ENCODE peak calls at places on chromosomes 7 and 10, in seven cellular contexts. One of them, this sample, is unnamed. For H3K27me3, the result is how much of the 10 kb centered on the place peaks cover.

GRCh38 chr7:157404845-157405481 is 68.2 kb downstream of the DNAJB6 start:
- DNase-seq in dorsolateral prefrontal cortex: no peak
- DNase-seq in H1: no peak
- DNase-seq in pancreas: no peak
- DNase-seq in neural progenitor cell: no peak
- DNase-seq in heart right ventricle: no peak
- DNase-seq in body of pancreas: peak
- DNase-seq in this sample: peak

GRCh38 chr7:31049001-31049765 is 2.9 kb upstream of the ADCYAP1R1 start:
- DNase-seq in dorsolateral prefrontal cortex: no peak
- DNase-seq in H1: no peak
- DNase-seq in pancreas: no peak
- DNase-seq in neural progenitor cell: no peak
- DNase-seq in heart right ventricle: no peak
- DNase-seq in body of pancreas: no peak
- DNase-seq in this sample: no peak

GRCh38 chr7:4854916-4855315 is 6.9 kb downstream of the PAPOLB start:
- DNase-seq in dorsolateral prefrontal cortex: no peak
- DNase-seq in H1: no peak
- DNase-seq in pancreas: no peak
- DNase-seq in neural progenitor cell: no peak
- DNase-seq in heart right ventricle: no peak
- DNase-seq in body of pancreas: no peak
- DNase-seq in this sample: no peak

GRCh38 chr7:43646603-43647313 is 63.9 kb downstream of the STK17A start:
- DNase-seq in dorsolateral prefrontal cortex: no peak
- DNase-seq in H1: no peak
- DNase-seq in pancreas: no peak
- DNase-seq in neural progenitor cell: no peak
- DNase-seq in heart right ventricle: no peak
- DNase-seq in body of pancreas: no peak
- DNase-seq in this sample: no peak

GRCh38 chr10:93435621-93436385 is 46.3 kb downstream of the MYOF start:
- DNase-seq in dorsolateral prefrontal cortex: no peak
- DNase-seq in H1: no peak
- DNase-seq in pancreas: no peak
- DNase-seq in neural progenitor cell: peak
- DNase-seq in heart right ventricle: no peak
- DNase-seq in body of pancreas: peak
- DNase-seq in this sample: no peak

GRCh38 chr7:91609525-91609924 is 271.0 kb downstream of the MTERF1 start:
- DNase-seq in dorsolateral prefrontal cortex: no peak
- DNase-seq in H1: no peak
- DNase-seq in pancreas: no peak
- DNase-seq in neural progenitor cell: no peak
- DNase-seq in heart right ventricle: no peak
- DNase-seq in body of pancreas: no peak
- DNase-seq in this sample: no peak

GRCh38 chr7:23123007-23123406 is 17.4 kb downstream of the KLHL7 start:
- DNase-seq in dorsolateral prefrontal cortex: no peak
- DNase-seq in H1: no peak
- DNase-seq in pancreas: no peak
- DNase-seq in neural progenitor cell: no peak
- DNase-seq in heart right ventricle: no peak
- DNase-seq in body of pancreas: no peak
- DNase-seq in this sample: no peak

GRCh38 chr10:48210391-48210790 is 64.1 kb downstream of the FRMPD2 start:
- DNase-seq in dorsolateral prefrontal cortex: no peak
- DNase-seq in H1: no peak
- DNase-seq in pancreas: no peak
- DNase-seq in neural progenitor cell: no peak
- DNase-seq in heart right ventricle: no peak
- DNase-seq in body of pancreas: no peak
- DNase-seq in this sample: no peak

GRCh38 chr10:73628405-73628804 is 12.9 kb downstream of the MYOZ1 start:
- DNase-seq in dorsolateral prefrontal cortex: no peak
- DNase-seq in H1: no peak
- DNase-seq in pancreas: no peak
- DNase-seq in neural progenitor cell: no peak
- DNase-seq in heart right ventricle: no peak
- DNase-seq in body of pancreas: peak
- DNase-seq in this sample: no peak

GRCh38 chr10:78338717-78339116 is 305.1 kb downstream of the RPS24 start:
- DNase-seq in dorsolateral prefrontal cortex: no peak
- DNase-seq in H1: no peak
- DNase-seq in pancreas: peak
- DNase-seq in neural progenitor cell: no peak
- DNase-seq in heart right ventricle: no peak
- DNase-seq in body of pancreas: no peak
- DNase-seq in this sample: no peak

GRCh38 chr10:86410542-86411124 is 44.0 kb upstream of the GRID1 start:
- DNase-seq in dorsolateral prefrontal cortex: no peak
- DNase-seq in H1: no peak
- DNase-seq in pancreas: peak
- DNase-seq in neural progenitor cell: no peak
- DNase-seq in heart right ventricle: no peak
- DNase-seq in body of pancreas: peak
- DNase-seq in this sample: no peak

GRCh38 chr7:45682358-45682735 is 108.2 kb downstream of the ADCY1 start:
- DNase-seq in dorsolateral prefrontal cortex: no peak
- DNase-seq in H1: no peak
- DNase-seq in pancreas: no peak
- DNase-seq in neural progenitor cell: no peak
- DNase-seq in heart right ventricle: no peak
- DNase-seq in body of pancreas: no peak
- DNase-seq in this sample: no peak

GRCh38 chr10:8138471-8138870 is 84.0 kb downstream of the GATA3 start:
- DNase-seq in dorsolateral prefrontal cortex: no peak
- DNase-seq in H1: no peak
- DNase-seq in pancreas: no peak
- DNase-seq in neural progenitor cell: no peak
- DNase-seq in heart right ventricle: no peak
- DNase-seq in body of pancreas: no peak
- DNase-seq in this sample: no peak

GRCh38 chr7:44098092-44099068 is 5.8 kb upstream of the AEBP1 start:
- DNase-seq in dorsolateral prefrontal cortex: no peak
- DNase-seq in H1: no peak
- DNase-seq in pancreas: no peak
- DNase-seq in neural progenitor cell: no peak
- DNase-seq in heart right ventricle: no peak
- DNase-seq in body of pancreas: no peak
- DNase-seq in this sample: no peak

GRCh38 chr10:103888113-103888841 is 29.7 kb downstream of the STN1 start:
- DNase-seq in dorsolateral prefrontal cortex: peak
- DNase-seq in H1: no peak
- DNase-seq in pancreas: peak
- DNase-seq in neural progenitor cell: no peak
- DNase-seq in heart right ventricle: peak
- DNase-seq in body of pancreas: peak
- DNase-seq in this sample: peak

GRCh38 chr10:127762925-127763324 is 25.9 kb downstream of the FOXI2 start:
- DNase-seq in dorsolateral prefrontal cortex: no peak
- DNase-seq in H1: no peak
- DNase-seq in pancreas: no peak
- DNase-seq in neural progenitor cell: peak
- DNase-seq in heart right ventricle: no peak
- DNase-seq in body of pancreas: no peak
- DNase-seq in this sample: no peak

GRCh38 chr10:91887075-91887899 is 22.0 kb downstream of the FGFBP3 start:
- DNase-seq in dorsolateral prefrontal cortex: peak
- DNase-seq in H1: peak
- DNase-seq in pancreas: no peak
- DNase-seq in neural progenitor cell: peak
- DNase-seq in heart right ventricle: no peak
- DNase-seq in body of pancreas: no peak
- DNase-seq in this sample: no peak

GRCh38 chr10:91891285-91892001 is 17.8 kb downstream of the FGFBP3 start:
- DNase-seq in dorsolateral prefrontal cortex: no peak
- DNase-seq in H1: no peak
- DNase-seq in pancreas: no peak
- DNase-seq in neural progenitor cell: no peak
- DNase-seq in heart right ventricle: no peak
- DNase-seq in body of pancreas: no peak
- DNase-seq in this sample: no peak

GRCh38 chr10:91885362-91886079 is 23.8 kb downstream of the FGFBP3 start:
- DNase-seq in dorsolateral prefrontal cortex: no peak
- DNase-seq in H1: no peak
- DNase-seq in pancreas: no peak
- DNase-seq in neural progenitor cell: no peak
- DNase-seq in heart right ventricle: no peak
- DNase-seq in body of pancreas: no peak
- DNase-seq in this sample: no peak

GRCh38 chr10:91883549-91884542 is 25.4 kb downstream of the FGFBP3 start:
- DNase-seq in dorsolateral prefrontal cortex: peak
- DNase-seq in H1: no peak
- DNase-seq in pancreas: peak
- DNase-seq in neural progenitor cell: peak
- DNase-seq in heart right ventricle: peak
- DNase-seq in body of pancreas: peak
- DNase-seq in this sample: no peak

DNA sequence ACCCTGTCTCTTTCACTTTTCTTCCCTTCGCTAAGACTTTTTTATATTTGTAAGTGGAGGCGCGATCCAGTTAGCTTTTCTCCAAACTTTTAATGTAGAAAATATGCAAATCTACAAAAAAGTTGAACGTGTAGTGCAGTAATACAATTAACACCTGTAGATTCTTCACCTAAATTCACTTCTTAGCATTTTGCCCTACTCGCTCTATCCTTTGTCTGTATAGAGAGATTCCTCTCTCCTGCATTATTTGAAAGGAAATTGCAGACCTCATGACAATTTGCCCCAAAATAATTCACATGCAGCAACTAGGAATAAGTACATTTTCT is 21.4 kb downstream of the FGFBP3 start:
- DNase-seq in dorsolateral prefrontal cortex: no peak
- DNase-seq in H1: no peak
- DNase-seq in pancreas: no peak
- DNase-seq in neural progenitor cell: no peak
- DNase-seq in heart right ventricle: no peak
- DNase-seq in body of pancreas: no peak
- DNase-seq in this sample: no peak
- H3K4me3 ChIP-seq in dorsolateral prefrontal cortex: peak
- H3K4me3 ChIP-seq in H1: peak
- H3K4me3 ChIP-seq in pancreas: peak
- H3K4me3 ChIP-seq in neural progenitor cell: peak
- H3K4me3 ChIP-seq in heart right ventricle: peak
- H3K4me3 ChIP-seq in body of pancreas: peak
- H3K4me3 ChIP-seq in this sample: peak

GRCh38 chr7:151924001-151924400 is 32.2 kb upstream of the GALNTL5 start:
- DNase-seq in dorsolateral prefrontal cortex: no peak
- DNase-seq in H1: no peak
- DNase-seq in pancreas: no peak
- DNase-seq in neural progenitor cell: no peak
- DNase-seq in heart right ventricle: no peak
- DNase-seq in body of pancreas: no peak
- DNase-seq in this sample: no peak
- H3K27ac ChIP-seq in dorsolateral prefrontal cortex: no peak
- H3K27ac ChIP-seq in H1: no peak
- H3K27ac ChIP-seq in pancreas: peak
- H3K27ac ChIP-seq in neural progenitor cell: no peak
- H3K27ac ChIP-seq in heart right ventricle: peak
- H3K27ac ChIP-seq in body of pancreas: no peak
- H3K27ac ChIP-seq in this sample: peak

DNA sequence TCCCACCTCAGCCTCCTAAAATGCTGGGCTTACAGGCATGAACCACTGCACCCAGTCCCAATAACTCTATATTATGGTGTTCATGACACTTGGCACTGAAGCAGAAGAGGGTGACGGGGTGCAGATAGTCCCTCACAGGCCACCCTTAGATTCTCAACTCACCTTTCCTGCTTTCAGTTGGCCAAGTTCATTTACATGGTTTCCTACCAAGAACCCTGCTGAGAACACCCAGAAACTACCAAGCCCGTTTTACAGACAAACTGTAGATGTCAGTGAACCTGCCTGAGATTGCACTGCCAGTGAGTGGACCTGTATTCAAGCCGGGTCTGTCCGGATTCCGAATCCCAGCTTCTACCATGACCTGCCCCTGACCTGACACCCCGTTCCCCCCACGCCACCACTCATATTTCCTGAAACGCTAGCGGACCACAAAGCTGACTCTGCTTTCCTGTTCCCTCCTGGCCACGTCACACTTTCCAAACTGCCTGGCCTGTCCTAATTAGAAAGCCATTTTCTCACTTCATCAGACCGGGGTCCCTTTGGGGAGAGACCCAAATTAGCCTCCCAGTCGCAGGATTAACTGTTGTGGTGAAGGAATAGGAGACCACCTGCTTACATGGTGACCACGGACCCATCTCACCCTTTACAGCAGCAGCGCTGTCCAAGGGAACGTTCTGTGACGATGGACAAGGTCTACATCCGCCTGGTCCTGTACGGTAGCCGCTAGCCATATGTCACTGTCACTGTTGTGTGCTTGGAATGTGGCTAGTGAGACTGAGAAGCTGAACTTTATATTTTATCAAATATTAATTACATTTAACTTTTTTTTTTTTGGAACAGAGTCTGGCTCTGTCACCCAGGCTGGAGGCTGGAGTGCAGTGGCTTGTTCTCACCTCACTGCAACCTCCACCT is 17.1 kb downstream of the GRID2IP start:
- DNase-seq in dorsolateral prefrontal cortex: no peak
- DNase-seq in H1: no peak
- DNase-seq in pancreas: no peak
- DNase-seq in neural progenitor cell: no peak
- DNase-seq in heart right ventricle: no peak
- DNase-seq in body of pancreas: no peak
- DNase-seq in this sample: no peak
- H3K27me3 ChIP-seq in dorsolateral prefrontal cortex: under half
- H3K27me3 ChIP-seq in H1: under half
- H3K27me3 ChIP-seq in pancreas: under half
- H3K27me3 ChIP-seq in neural progenitor cell: half or more
- H3K27me3 ChIP-seq in heart right ventricle: half or more
- H3K27me3 ChIP-seq in body of pancreas: under half
- H3K27me3 ChIP-seq in this sample: under half

DNA sequence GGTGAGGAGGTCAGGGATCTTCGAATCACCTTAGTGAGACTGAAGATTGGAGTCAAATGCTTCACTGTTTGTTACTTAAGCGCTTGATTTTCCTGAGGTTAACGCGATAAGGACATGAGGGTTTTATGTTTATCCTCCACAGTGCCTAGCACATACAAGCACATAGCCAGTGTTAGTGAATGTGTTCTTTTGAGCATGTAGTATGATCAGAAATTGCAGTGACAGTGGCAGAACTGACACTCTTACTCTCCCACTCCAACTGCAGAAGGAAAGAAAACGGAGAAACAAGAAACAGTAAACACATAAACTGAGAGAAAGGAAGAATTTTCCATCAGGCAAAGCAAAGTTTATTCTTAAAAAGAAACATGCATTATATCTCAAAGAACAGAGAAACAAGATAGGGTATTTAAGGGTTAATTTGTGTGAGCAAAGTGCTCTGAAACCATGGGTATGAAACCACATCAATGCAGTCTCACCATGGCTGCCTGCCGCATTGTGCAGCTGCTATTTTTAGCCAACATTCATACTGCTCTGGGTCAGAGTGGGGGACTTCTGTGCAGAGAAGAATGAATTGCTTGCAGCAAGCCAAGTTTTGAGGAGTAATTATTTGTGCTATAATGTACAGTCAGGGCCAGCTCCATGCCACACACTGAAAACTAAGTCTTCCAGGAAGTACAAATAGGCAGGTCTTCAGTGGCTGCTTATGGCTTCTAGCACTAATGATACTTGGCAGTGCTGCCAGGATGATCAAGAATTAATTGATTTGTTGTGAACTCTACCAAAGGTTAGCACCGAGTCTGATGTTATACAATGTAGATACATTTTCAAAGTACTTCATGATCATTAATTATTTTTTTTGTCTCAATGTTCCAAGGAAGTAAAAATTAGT is 152.0 kb downstream of the MACC1 start:
- DNase-seq in dorsolateral prefrontal cortex: no peak
- DNase-seq in H1: no peak
- DNase-seq in pancreas: no peak
- DNase-seq in neural progenitor cell: no peak
- DNase-seq in heart right ventricle: no peak
- DNase-seq in body of pancreas: no peak
- DNase-seq in this sample: peak
- H3K4me3 ChIP-seq in dorsolateral prefrontal cortex: no peak
- H3K4me3 ChIP-seq in H1: no peak
- H3K4me3 ChIP-seq in pancreas: no peak
- H3K4me3 ChIP-seq in neural progenitor cell: no peak
- H3K4me3 ChIP-seq in heart right ventricle: no peak
- H3K4me3 ChIP-seq in body of pancreas: no peak
- H3K4me3 ChIP-seq in this sample: no peak

This sample was measured in left lung.